ENCODE peak calls at places on chromosome 5, in six cellular contexts. A is esophagus squamous epithelium, X is aorta, R is BJ, Y is iPS DF 6.9, S is lower leg skin. U is an unnamed sample.

GRCh38 chr5:175520321-175520720 is 42.0 kb downstream of the SFXN1 start:
- DNase-seq in A (no peak), S (no peak), R (no peak), X (no peak), Y (no peak), U (no peak)

GRCh38 chr5:163571755-163572154 is 66.3 kb downstream of the MAT2B start:
- DNase-seq in R (peak), X (no peak), Y (no peak), A (no peak), S (no peak), U (no peak)

GRCh38 chr5:148268556-148268955 is at the start of gene SPINK13:
- DNase-seq in A (no peak), X (no peak), S (no peak), Y (no peak), R (no peak), U (no peak)

GRCh38 chr5:118903010-118903409 is 85.3 kb downstream of the DTWD2 start:
- DNase-seq in S (no peak), A (no peak), X (no peak), R (no peak), Y (no peak), U (no peak)

GRCh38 chr5:113050606-113051391 is 74.2 kb downstream of the DCP2 start:
- DNase-seq in R (peak), S (no peak), Y (no peak), X (no peak), A (no peak), U (no peak)

GRCh38 chr5:43309657-43310056 is 3.6 kb downstream of the HMGCS1 start:
- DNase-seq in A (no peak), R (no peak), Y (no peak), S (no peak), X (no peak), U (no peak)

GRCh38 chr5:141412853-141413539 is at the start of gene PCDHGA10:
- DNase-seq in Y (no peak), A (no peak), R (no peak), S (no peak), X (no peak), U (no peak)

GRCh38 chr5:123960526-123960925 is 448.5 kb downstream of the CSNK1G3 start:
- DNase-seq in A (no peak), Y (no peak), R (no peak), S (no peak), X (no peak), U (no peak)

GRCh38 chr5:16567365-16567764 is 49.4 kb downstream of the RETREG1 start:
- DNase-seq in R (no peak), Y (no peak), X (no peak), A (no peak), S (no peak), U (no peak)

GRCh38 chr5:17314907-17315471 is 97.6 kb downstream of the BASP1 start:
- DNase-seq in R (no peak), Y (no peak), A (no peak), S (no peak), X (no peak), U (no peak)

GRCh38 chr5:87282254-87282653 is 14.6 kb downstream of the RASA1 start:
- DNase-seq in R (no peak), X (no peak), A (no peak), S (no peak), Y (no peak), U (no peak)

GRCh38 chr5:147412561-147412960 is 97.3 kb downstream of the DPYSL3 start:
- DNase-seq in A (no peak), X (no peak), Y (no peak), S (no peak), R (no peak), U (no peak)

DNA sequence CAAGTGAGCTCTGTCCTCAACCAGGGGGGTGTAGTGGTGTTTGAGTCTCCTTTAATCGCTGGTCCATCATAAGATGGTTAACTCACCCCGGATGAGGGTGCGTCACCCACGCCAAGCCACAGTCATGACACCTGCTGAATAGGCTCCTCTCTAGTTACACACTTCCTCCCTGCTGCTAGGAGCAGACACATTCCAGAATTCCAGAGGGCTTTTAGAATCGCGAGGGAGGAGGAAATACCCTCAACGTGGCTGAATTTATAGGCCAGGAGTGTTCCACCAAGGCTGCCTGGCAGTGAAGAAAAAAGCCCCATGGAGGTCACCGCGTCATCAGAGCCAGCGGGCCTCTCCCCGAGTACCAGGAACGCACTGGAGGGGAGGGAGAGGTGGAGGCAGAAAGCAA is 5.1 kb downstream of the GLRX start:
- DNase-seq in A (no peak), Y (no peak), R (peak), S (no peak), X (no peak), U (no peak)
- H3K4me3 ChIP-seq in A (no peak), Y (no peak), R (no peak), S (no peak), X (no peak), U (no peak)

DNA sequence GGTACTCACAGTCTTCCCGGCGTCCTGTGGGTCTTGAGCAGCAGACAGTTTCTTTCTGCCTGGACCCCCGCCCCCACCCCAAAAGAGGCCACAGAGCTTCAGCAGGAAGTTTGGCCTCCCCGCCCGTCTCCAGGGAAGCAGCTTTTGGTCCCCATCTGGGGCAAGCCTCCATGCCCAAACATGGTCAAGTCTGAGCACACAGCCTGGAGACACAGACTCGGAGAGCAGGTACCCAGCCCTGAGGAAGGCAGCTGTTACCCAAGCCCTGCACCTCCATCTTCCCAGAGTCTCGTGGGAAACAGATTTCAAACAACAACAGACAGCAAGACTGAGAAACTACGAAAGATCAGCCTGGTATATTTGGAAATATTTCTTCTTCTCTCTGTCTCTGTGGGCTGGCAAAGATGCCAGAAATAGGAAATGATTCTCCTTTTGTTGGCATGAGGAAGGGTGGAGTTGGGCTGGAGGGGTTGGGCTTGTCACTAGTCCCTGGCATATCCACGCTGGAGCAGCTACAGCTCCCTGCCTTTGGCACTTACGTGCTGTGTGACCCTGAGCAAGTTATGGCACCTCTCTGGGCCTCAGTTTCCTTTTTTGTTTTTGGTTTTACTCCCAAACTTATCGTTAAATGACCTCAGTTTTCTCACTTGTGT is at the start of gene KCNMB1:
- DNase-seq in A (no peak), Y (no peak), S (no peak), R (no peak), X (peak), U (no peak)
- H3K4me3 ChIP-seq in A (peak), Y (no peak), S (no peak), R (no peak), X (peak), U (no peak)

GRCh38 chr5:106076655-106077054 is 1594.1 kb downstream of the EFNA5 start:
- DNase-seq in X (no peak), Y (no peak), R (no peak), A (no peak), S (no peak), U (no peak)

GRCh38 chr5:106072208-106072607 is 1598.5 kb downstream of the EFNA5 start:
- DNase-seq in Y (no peak), X (no peak), A (no peak), R (no peak), S (no peak), U (no peak)
- H3K4me3 ChIP-seq in Y (no peak), X (no peak), A (no peak), R (no peak), S (no peak), U (no peak)

DNA sequence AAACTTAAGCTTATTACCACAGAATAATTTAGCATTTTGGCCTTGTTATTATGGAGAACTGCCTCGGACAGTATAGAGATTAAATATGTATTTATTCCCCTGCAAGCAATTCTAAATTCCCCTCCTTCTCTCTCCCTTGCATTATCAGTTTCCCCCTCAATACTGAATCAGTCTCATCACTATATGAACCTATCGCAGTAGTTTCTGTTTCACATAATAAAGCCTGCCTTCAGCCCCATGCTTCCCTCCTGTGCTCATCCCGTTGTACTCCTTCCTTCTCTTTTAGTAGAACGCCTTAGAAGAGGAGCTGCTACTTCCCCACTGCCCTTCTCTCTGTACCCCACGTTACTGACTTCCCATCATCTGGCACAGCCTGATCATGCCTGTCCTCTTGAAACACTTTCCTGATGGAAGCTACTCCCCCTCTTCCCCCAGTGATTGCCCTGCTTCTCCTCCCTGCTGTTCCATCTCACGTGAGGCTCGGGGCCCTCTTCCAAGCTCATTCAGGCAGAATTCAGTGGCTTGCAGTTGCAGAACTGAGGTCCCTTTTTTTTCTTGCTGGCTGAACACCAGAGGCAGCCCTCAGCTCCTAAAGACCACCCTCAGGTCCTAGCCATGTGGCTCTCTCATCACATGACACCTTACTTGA is 93.4 kb downstream of the PPIC start:
- DNase-seq in R (no peak), S (no peak), Y (no peak), A (no peak), X (no peak), U (no peak)
- H3K4me3 ChIP-seq in R (no peak), S (no peak), Y (no peak), A (no peak), X (no peak), U (no peak)

GRCh38 chr5:59798862-59799667 is 94.5 kb downstream of the PDE4D start:
- DNase-seq in R (no peak), X (no peak), S (no peak), Y (no peak), A (no peak), U (no peak)
- H3K4me3 ChIP-seq in R (no peak), X (no peak), S (no peak), Y (no peak), A (peak), U (no peak)

GRCh38 chr5:159038907-159039306 is 60.8 kb downstream of the EBF1 start:
- DNase-seq in X (peak), A (no peak), S (no peak), R (peak), Y (no peak), U (no peak)
- H3K4me3 ChIP-seq in X (no peak), A (no peak), S (no peak), R (no peak), Y (no peak), U (no peak)

U was measured in NT2/D1.